ENCODE peak calls at places on chromosome 4, in nine cellular contexts. K, F, I, Q, T, R, Z, O and E are unnamed samples.

GRCh38 chr4:185016946-185017797 is 1.1 kb upstream of the HELT start:
- DNase-seq in R (no peak), K (no peak), F (no peak), Z (no peak), Q (no peak), O (no peak), I (no peak), T (no peak), E (no peak)

GRCh38 chr4:112550728-112551127 is 34.7 kb upstream of the NEUROG2 start:
- DNase-seq in K (no peak), O (no peak), R (no peak), F (no peak), T (no peak), I (no peak), Q (no peak), Z (peak), E (no peak)

GRCh38 chr4:117941611-117942010 is 92.7 kb upstream of the NDST3 start:
- DNase-seq in I (no peak), T (no peak), Q (no peak), F (no peak), O (no peak), R (no peak), Z (no peak), K (no peak), E (no peak)

GRCh38 chr4:7762376-7763040 is 177.2 kb downstream of the AFAP1 start:
- DNase-seq in T (no peak), I (no peak), R (no peak), O (no peak), K (no peak), Q (no peak), F (no peak), Z (no peak), E (no peak)

GRCh38 chr4:126738926-126739325 is 893.8 kb upstream of the INTU start:
- DNase-seq in Z (peak), T (no peak), I (no peak), Q (no peak), O (no peak), R (no peak), K (no peak), F (no peak), E (no peak)

GRCh38 chr4:109436504-109436903 is 2.9 kb downstream of the SEC24B start:
- DNase-seq in O (no peak), Z (no peak), F (no peak), K (no peak), Q (no peak), I (no peak), T (no peak), R (no peak), E (no peak)

GRCh38 chr4:37243722-37244582 is 591 bp upstream of the NWD2 start:
- DNase-seq in T (no peak), Q (peak), I (peak), R (peak), O (no peak), K (no peak), F (peak), Z (no peak), E (no peak)

GRCh38 chr4:99816611-99817309 is at the start of gene DAPP1:
- DNase-seq in K (peak), O (peak), F (no peak), I (no peak), Z (no peak), Q (no peak), R (peak), T (peak), E (no peak)

GRCh38 chr4:65242156-65242846 is 428.0 kb downstream of the EPHA5 start:
- DNase-seq in I (no peak), R (no peak), F (no peak), Q (no peak), K (no peak), O (no peak), Z (no peak), T (no peak), E (no peak)

GRCh38 chr4:83781434-83781833 is 245.5 kb downstream of the GPAT3 start:
- DNase-seq in O (no peak), Q (no peak), K (no peak), T (no peak), F (no peak), R (no peak), I (no peak), Z (no peak), E (no peak)

GRCh38 chr4:38385286-38386010 is 278.6 kb upstream of the KLF3 start:
- DNase-seq in Q (no peak), F (no peak), O (no peak), T (no peak), Z (no peak), R (no peak), K (no peak), I (no peak), E (no peak)

GRCh38 chr4:104986306-104986705 is 160.4 kb upstream of the TET2 start:
- DNase-seq in I (no peak), T (no peak), K (no peak), F (no peak), Z (no peak), O (no peak), R (no peak), Q (no peak), E (no peak)

GRCh38 chr4:2303121-2303685 is 41.3 kb upstream of the MXD4 start:
- DNase-seq in T (no peak), O (no peak), Q (no peak), R (no peak), I (peak), F (no peak), Z (no peak), K (no peak), E (no peak)

GRCh38 chr4:169634975-169635374 is 14.6 kb downstream of the CLCN3 start:
- DNase-seq in Q (peak), R (no peak), I (no peak), O (no peak), T (no peak), F (no peak), K (no peak), Z (no peak), E (peak)

GRCh38 chr4:41358626-41359025 is 101.9 kb downstream of the UCHL1 start:
- DNase-seq in O (no peak), T (no peak), K (no peak), Z (no peak), Q (peak), R (no peak), I (no peak), F (no peak), E (peak)

GRCh38 chr4:80471701-80472100 is 136.2 kb downstream of the CFAP299 start:
- DNase-seq in O (no peak), Z (peak), I (no peak), Q (peak), F (peak), R (no peak), T (no peak), K (peak), E (peak)

GRCh38 chr4:31917334-31917733 is 1197.2 kb downstream of the PCDH7 start:
- DNase-seq in K (no peak), R (no peak), Q (no peak), I (no peak), F (no peak), O (no peak), T (no peak), Z (no peak), E (no peak)

GRCh38 chr4:94516067-94516466 is 64.3 kb downstream of the PDLIM5 start:
- DNase-seq in T (no peak), Q (no peak), K (no peak), O (no peak), R (no peak), F (no peak), Z (peak), I (no peak), E (peak)

GRCh38 chr4:48960988-48961635 is 25.0 kb upstream of the CWH43 start:
- DNase-seq in R (no peak), T (no peak), K (no peak), Z (no peak), O (no peak), Q (no peak), F (peak), I (no peak), E (no peak)

GRCh38 chr4:174686826-174687225 is 142.2 kb downstream of the GLRA3 start:
- DNase-seq in F (no peak), R (no peak), T (no peak), Z (no peak), K (no peak), Q (no peak), O (no peak), I (no peak), E (no peak)

GRCh38 chr4:18568600-18568999 is 547.0 kb upstream of the LCORL start:
- DNase-seq in I (no peak), O (no peak), F (peak), R (no peak), T (no peak), K (no peak), Q (no peak), Z (no peak), E (no peak)

GRCh38 chr4:100982345-100982744 is 365.0 kb downstream of the PPP3CA start:
- DNase-seq in Z (no peak), R (no peak), T (no peak), O (no peak), I (no peak), Q (no peak), F (no peak), K (no peak), E (no peak)

GRCh38 chr4:15144249-15144966 is 142.1 kb downstream of the CPEB2 start:
- DNase-seq in Q (no peak), O (no peak), I (no peak), T (no peak), K (no peak), Z (no peak), R (no peak), F (peak), E (peak)